ENCODE peak calls at places on chromosomes 4 and X, in seven cellular contexts. Z is naive B cell; L is tibial nerve; M is GM12892; S is CD4-positive, alpha-beta T cell; T is T-helper 1 cell; D is omental fat pad. J is an unnamed sample.

GRCh38 chr4:43471950-43472349 is 579.4 kb downstream of the GRXCR1 start:
- DNase-seq in Z (no peak), L (no peak), M (no peak), S (no peak), T (no peak), D (no peak), J (no peak)

GRCh38 chrX:131650637-131651410 is 107.0 kb downstream of the OR13H1 start:
- DNase-seq in Z (no peak), L (no peak), M (no peak), S (no peak), T (no peak), D (no peak), J (no peak)

GRCh38 chr4:146054676-146055075 is 116.1 kb upstream of the ZNF827 start:
- DNase-seq in Z (no peak), L (no peak), M (no peak), S (no peak), T (no peak), D (no peak), J (no peak)

GRCh38 chrX:148662014-148662413 is 161.6 kb downstream of the AFF2 start:
- DNase-seq in Z (no peak), L (no peak), M (no peak), S (no peak), T (no peak), D (no peak), J (no peak)

GRCh38 chr4:68416591-68416990 is 30.7 kb upstream of the TMPRSS11E start:
- DNase-seq in Z (no peak), L (no peak), M (no peak), S (no peak), T (no peak), D (no peak), J (no peak)

GRCh38 chr4:101322743-101323142 is 24.6 kb downstream of the PPP3CA start:
- DNase-seq in Z (no peak), L (no peak), M (no peak), S (no peak), T (no peak), D (no peak), J (no peak)

GRCh38 chr4:119652978-119653377 is 24.4 kb upstream of the PDE5A start:
- DNase-seq in Z (no peak), L (no peak), M (no peak), S (no peak), T (no peak), D (no peak), J (no peak)

GRCh38 chr4:84826681-84827080 is 139.8 kb downstream of the WDFY3 start:
- DNase-seq in Z (no peak), L (no peak), M (no peak), S (no peak), T (no peak), D (no peak), J (no peak)

GRCh38 chrX:47200385-47201150 is 6.9 kb downstream of the UBA1 start:
- DNase-seq in Z (no peak), L (peak), M (no peak), S (no peak), T (no peak), D (no peak), J (no peak)

GRCh38 chrX:17829526-17829925 is 31.6 kb downstream of the RAI2 start:
- DNase-seq in Z (no peak), L (no peak), M (no peak), S (no peak), T (no peak), D (no peak), J (no peak)